ENCODE peak calls at places on chromosome 2, in nine cellular contexts. One of them, this sample, is unnamed.

GRCh38 chr2:239148495-239149200 is 252.2 kb downstream of the HDAC4 start:
- DNase-seq in RWPE1: no peak
- DNase-seq in GM12878: no peak
- DNase-seq in Calu3: no peak
- DNase-seq in endodermal cell: no peak
- DNase-seq in progenitor cell of endocrine pancreas: no peak
- DNase-seq in WTC11: no peak
- DNase-seq in WERI-Rb-1: no peak
- DNase-seq in K562: no peak
- DNase-seq in this sample: no peak

GRCh38 chr2:167005096-167005495 is 116.8 kb downstream of the XIRP2 start:
- DNase-seq in RWPE1: no peak
- DNase-seq in GM12878: no peak
- DNase-seq in Calu3: no peak
- DNase-seq in endodermal cell: no peak
- DNase-seq in progenitor cell of endocrine pancreas: no peak
- DNase-seq in WTC11: no peak
- DNase-seq in WERI-Rb-1: no peak
- DNase-seq in K562: no peak
- DNase-seq in this sample: no peak

GRCh38 chr2:74250189-74250631 is 51.8 kb downstream of the MTHFD2 start:
- DNase-seq in RWPE1: peak
- DNase-seq in GM12878: peak
- DNase-seq in Calu3: peak
- DNase-seq in endodermal cell: peak
- DNase-seq in progenitor cell of endocrine pancreas: peak
- DNase-seq in WTC11: peak
- DNase-seq in WERI-Rb-1: peak
- DNase-seq in K562: peak
- DNase-seq in this sample: peak

GRCh38 chr2:66541646-66542045 is 106.7 kb downstream of the MEIS1 start:
- DNase-seq in RWPE1: no peak
- DNase-seq in GM12878: no peak
- DNase-seq in Calu3: no peak
- DNase-seq in endodermal cell: no peak
- DNase-seq in progenitor cell of endocrine pancreas: no peak
- DNase-seq in WTC11: no peak
- DNase-seq in WERI-Rb-1: no peak
- DNase-seq in K562: no peak
- DNase-seq in this sample: no peak

GRCh38 chr2:100957971-100958653 is 44.0 kb upstream of the RPL31 start:
- DNase-seq in RWPE1: no peak
- DNase-seq in GM12878: no peak
- DNase-seq in Calu3: no peak
- DNase-seq in endodermal cell: no peak
- DNase-seq in progenitor cell of endocrine pancreas: no peak
- DNase-seq in WTC11: no peak
- DNase-seq in WERI-Rb-1: no peak
- DNase-seq in K562: no peak
- DNase-seq in this sample: no peak

GRCh38 chr2:83394134-83394965 is 1064.7 kb downstream of the SUCLG1 start:
- DNase-seq in RWPE1: no peak
- DNase-seq in GM12878: no peak
- DNase-seq in Calu3: no peak
- DNase-seq in endodermal cell: no peak
- DNase-seq in progenitor cell of endocrine pancreas: no peak
- DNase-seq in WTC11: no peak
- DNase-seq in WERI-Rb-1: no peak
- DNase-seq in K562: no peak
- DNase-seq in this sample: no peak

GRCh38 chr2:206642075-206643025 is at the start of gene FAM237A:
- DNase-seq in RWPE1: peak
- DNase-seq in GM12878: no peak
- DNase-seq in Calu3: peak
- DNase-seq in endodermal cell: peak
- DNase-seq in progenitor cell of endocrine pancreas: peak
- DNase-seq in WTC11: peak
- DNase-seq in WERI-Rb-1: no peak
- DNase-seq in K562: peak
- DNase-seq in this sample: no peak

GRCh38 chr2:8966123-8966908 is 37.2 kb downstream of the MBOAT2 start:
- DNase-seq in RWPE1: no peak
- DNase-seq in GM12878: no peak
- DNase-seq in Calu3: no peak
- DNase-seq in endodermal cell: no peak
- DNase-seq in progenitor cell of endocrine pancreas: no peak
- DNase-seq in WTC11: no peak
- DNase-seq in WERI-Rb-1: no peak
- DNase-seq in K562: peak
- DNase-seq in this sample: no peak

GRCh38 chr2:12389354-12390045 is 327.2 kb upstream of the TRIB2 start:
- DNase-seq in RWPE1: no peak
- DNase-seq in GM12878: no peak
- DNase-seq in Calu3: no peak
- DNase-seq in endodermal cell: no peak
- DNase-seq in progenitor cell of endocrine pancreas: no peak
- DNase-seq in WTC11: no peak
- DNase-seq in WERI-Rb-1: no peak
- DNase-seq in K562: no peak
- DNase-seq in this sample: no peak

GRCh38 chr2:162126145-162126926 is 25.7 kb downstream of the GCG start:
- DNase-seq in RWPE1: no peak
- DNase-seq in GM12878: peak
- DNase-seq in Calu3: no peak
- DNase-seq in endodermal cell: no peak
- DNase-seq in progenitor cell of endocrine pancreas: no peak
- DNase-seq in WTC11: no peak
- DNase-seq in WERI-Rb-1: no peak
- DNase-seq in K562: no peak
- DNase-seq in this sample: no peak

GRCh38 chr2:69798466-69798908 is 31.0 kb upstream of the GMCL1 start:
- DNase-seq in RWPE1: peak
- DNase-seq in GM12878: no peak
- DNase-seq in Calu3: no peak
- DNase-seq in endodermal cell: no peak
- DNase-seq in progenitor cell of endocrine pancreas: no peak
- DNase-seq in WTC11: no peak
- DNase-seq in WERI-Rb-1: no peak
- DNase-seq in K562: no peak
- DNase-seq in this sample: no peak

GRCh38 chr2:218970916-218971315 is 11.4 kb downstream of the CDK5R2 start:
- DNase-seq in RWPE1: no peak
- DNase-seq in GM12878: no peak
- DNase-seq in Calu3: no peak
- DNase-seq in endodermal cell: peak
- DNase-seq in progenitor cell of endocrine pancreas: no peak
- DNase-seq in WTC11: no peak
- DNase-seq in WERI-Rb-1: no peak
- DNase-seq in K562: no peak
- DNase-seq in this sample: no peak

GRCh38 chr2:18387479-18388206 is 172.8 kb downstream of the RDH14 start:
- DNase-seq in RWPE1: peak
- DNase-seq in GM12878: peak
- DNase-seq in Calu3: peak
- DNase-seq in endodermal cell: peak
- DNase-seq in progenitor cell of endocrine pancreas: peak
- DNase-seq in WTC11: peak
- DNase-seq in WERI-Rb-1: peak
- DNase-seq in K562: peak
- DNase-seq in this sample: peak

GRCh38 chr2:200603972-200604371 is 18.2 kb downstream of the AOX1 start:
- DNase-seq in RWPE1: peak
- DNase-seq in GM12878: no peak
- DNase-seq in Calu3: no peak
- DNase-seq in endodermal cell: no peak
- DNase-seq in progenitor cell of endocrine pancreas: no peak
- DNase-seq in WTC11: no peak
- DNase-seq in WERI-Rb-1: no peak
- DNase-seq in K562: no peak
- DNase-seq in this sample: no peak

GRCh38 chr2:65142515-65142914 is 12.6 kb upstream of the RAB1A start:
- DNase-seq in RWPE1: no peak
- DNase-seq in GM12878: no peak
- DNase-seq in Calu3: peak
- DNase-seq in endodermal cell: no peak
- DNase-seq in progenitor cell of endocrine pancreas: no peak
- DNase-seq in WTC11: no peak
- DNase-seq in WERI-Rb-1: no peak
- DNase-seq in K562: no peak
- DNase-seq in this sample: no peak

GRCh38 chr2:21381421-21381820 is 257.7 kb downstream of the TDRD15 start:
- DNase-seq in RWPE1: no peak
- DNase-seq in GM12878: no peak
- DNase-seq in Calu3: no peak
- DNase-seq in endodermal cell: no peak
- DNase-seq in progenitor cell of endocrine pancreas: no peak
- DNase-seq in WTC11: no peak
- DNase-seq in WERI-Rb-1: no peak
- DNase-seq in K562: no peak
- DNase-seq in this sample: no peak

GRCh38 chr2:127095367-127095641 is 11.7 kb downstream of the BIN1 start:
- DNase-seq in RWPE1: no peak
- DNase-seq in GM12878: no peak
- DNase-seq in Calu3: no peak
- DNase-seq in endodermal cell: no peak
- DNase-seq in progenitor cell of endocrine pancreas: no peak
- DNase-seq in WTC11: no peak
- DNase-seq in WERI-Rb-1: no peak
- DNase-seq in K562: no peak
- DNase-seq in this sample: no peak

DNA sequence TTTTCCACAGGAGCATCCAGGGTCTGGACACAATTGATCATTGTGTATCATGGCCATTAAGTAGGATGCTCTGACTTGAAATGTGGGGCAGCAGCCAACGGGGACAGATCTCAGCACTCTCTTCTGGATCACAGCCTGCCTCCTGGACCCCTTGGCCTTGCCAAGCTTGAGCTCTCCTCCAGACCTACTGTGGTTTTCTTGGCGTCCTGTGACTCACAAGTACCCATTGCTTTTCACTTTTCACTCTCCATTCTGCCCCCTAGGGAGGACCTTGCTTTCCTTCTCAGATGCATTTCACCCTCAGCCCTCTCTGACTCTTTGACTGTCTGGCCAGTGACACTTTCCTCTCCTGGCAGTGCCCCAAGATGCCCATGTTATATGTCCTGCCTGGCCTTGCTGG is 203.2 kb downstream of the INSIG2 start:
- DNase-seq in RWPE1: no peak
- DNase-seq in GM12878: no peak
- DNase-seq in Calu3: no peak
- DNase-seq in endodermal cell: no peak
- DNase-seq in progenitor cell of endocrine pancreas: no peak
- DNase-seq in WTC11: no peak
- DNase-seq in WERI-Rb-1: no peak
- DNase-seq in K562: no peak
- DNase-seq in this sample: no peak
- TF ChIP-seq CTCF in RWPE1: no peak
- TF ChIP-seq CTCF in GM12878: no peak
- TF ChIP-seq CTCF in Calu3: no peak
- TF ChIP-seq CTCF in endodermal cell: no peak
- TF ChIP-seq CTCF in progenitor cell of endocrine pancreas: no peak
- TF ChIP-seq CTCF in WTC11: no peak
- TF ChIP-seq CTCF in WERI-Rb-1: no peak
- TF ChIP-seq CTCF in K562: no peak
- TF ChIP-seq CTCF in this sample: no peak

GRCh38 chr2:133568172-133568571 is at the start of gene NCKAP5:
- DNase-seq in RWPE1: no peak
- DNase-seq in GM12878: no peak
- DNase-seq in Calu3: no peak
- DNase-seq in endodermal cell: peak
- DNase-seq in progenitor cell of endocrine pancreas: no peak
- DNase-seq in WTC11: no peak
- DNase-seq in WERI-Rb-1: no peak
- DNase-seq in K562: no peak
- DNase-seq in this sample: no peak
- TF ChIP-seq CTCF in RWPE1: no peak
- TF ChIP-seq CTCF in GM12878: no peak
- TF ChIP-seq CTCF in Calu3: no peak
- TF ChIP-seq CTCF in endodermal cell: peak
- TF ChIP-seq CTCF in progenitor cell of endocrine pancreas: peak
- TF ChIP-seq CTCF in WTC11: no peak
- TF ChIP-seq CTCF in WERI-Rb-1: no peak
- TF ChIP-seq CTCF in K562: no peak
- TF ChIP-seq CTCF in this sample: no peak

DNA sequence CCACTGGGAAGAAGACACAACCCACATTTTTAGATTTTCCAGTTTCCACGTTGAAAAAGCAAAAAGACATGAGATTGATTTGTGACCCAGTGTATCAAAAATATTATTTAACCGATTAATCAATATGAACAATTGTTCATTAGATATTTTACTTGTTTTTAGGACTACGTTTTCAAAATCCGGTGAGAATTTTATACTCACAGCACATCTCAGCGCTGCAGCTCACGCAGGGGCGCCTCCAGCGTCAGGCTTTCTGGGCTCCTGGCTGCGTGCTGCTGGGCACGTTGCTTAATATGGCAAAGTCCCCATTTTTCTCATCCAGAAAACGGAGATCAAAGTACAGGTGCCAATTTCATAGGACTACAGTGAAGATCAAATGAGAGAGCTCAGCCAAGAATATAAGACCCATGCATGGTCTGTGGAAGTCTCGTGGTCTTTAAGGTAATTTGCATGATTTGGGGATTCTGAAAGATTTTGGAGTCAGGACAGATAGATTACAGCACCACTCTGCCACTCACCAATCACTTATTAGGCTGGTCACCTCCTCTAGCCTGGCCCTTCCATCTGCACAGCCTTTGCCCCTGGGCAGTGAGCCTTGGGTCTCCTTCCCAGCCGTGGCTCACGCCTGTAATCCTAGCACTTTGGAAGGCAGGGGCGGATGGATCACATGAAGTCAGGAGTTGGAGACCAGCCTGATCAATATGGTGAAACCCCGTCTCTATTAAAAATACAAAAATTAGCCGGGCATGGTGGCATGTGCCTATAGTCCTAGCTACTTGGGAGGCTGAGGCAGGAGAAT is 36.2 kb downstream of the PTPN18 start:
- DNase-seq in RWPE1: no peak
- DNase-seq in GM12878: no peak
- DNase-seq in Calu3: no peak
- DNase-seq in endodermal cell: peak
- DNase-seq in progenitor cell of endocrine pancreas: no peak
- DNase-seq in WTC11: no peak
- DNase-seq in WERI-Rb-1: peak
- DNase-seq in K562: no peak
- DNase-seq in this sample: no peak
- TF ChIP-seq CTCF in RWPE1: peak
- TF ChIP-seq CTCF in GM12878: no peak
- TF ChIP-seq CTCF in Calu3: no peak
- TF ChIP-seq CTCF in endodermal cell: no peak
- TF ChIP-seq CTCF in progenitor cell of endocrine pancreas: no peak
- TF ChIP-seq CTCF in WTC11: no peak
- TF ChIP-seq CTCF in WERI-Rb-1: no peak
- TF ChIP-seq CTCF in K562: no peak
- TF ChIP-seq CTCF in this sample: no peak

DNA sequence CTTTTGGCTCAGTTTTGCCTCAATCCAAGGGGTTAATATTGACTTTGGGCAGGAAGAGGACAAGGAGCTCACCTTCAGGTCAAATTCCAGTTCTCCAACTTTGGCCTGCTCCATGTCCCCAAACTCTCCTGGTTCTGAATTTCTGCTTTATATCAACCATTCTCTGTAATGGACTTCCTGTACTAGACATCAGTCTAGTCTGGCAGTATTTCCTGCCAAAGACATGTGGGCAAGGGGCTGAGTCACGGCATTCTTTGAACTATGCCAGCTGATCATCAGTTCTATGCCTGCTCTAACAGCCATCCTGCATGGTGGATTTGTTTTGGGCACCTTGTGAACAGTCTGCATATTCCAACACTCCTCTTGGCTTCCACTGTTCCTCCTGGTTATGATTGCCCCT is 199.4 kb downstream of the ZEB2 start:
- DNase-seq in RWPE1: peak
- DNase-seq in GM12878: no peak
- DNase-seq in Calu3: peak
- DNase-seq in endodermal cell: no peak
- DNase-seq in progenitor cell of endocrine pancreas: no peak
- DNase-seq in WTC11: no peak
- DNase-seq in WERI-Rb-1: no peak
- DNase-seq in K562: no peak
- DNase-seq in this sample: peak
- TF ChIP-seq CTCF in RWPE1: no peak
- TF ChIP-seq CTCF in GM12878: no peak
- TF ChIP-seq CTCF in Calu3: no peak
- TF ChIP-seq CTCF in endodermal cell: no peak
- TF ChIP-seq CTCF in progenitor cell of endocrine pancreas: no peak
- TF ChIP-seq CTCF in WTC11: no peak
- TF ChIP-seq CTCF in WERI-Rb-1: no peak
- TF ChIP-seq CTCF in K562: no peak
- TF ChIP-seq CTCF in this sample: no peak

This sample was measured in CD8-positive, alpha-beta T cell.